ENCODE peak calls at places on chromosomes 16 and 17, in four cellular contexts. Q, P, G and F are unnamed samples.

GRCh38 chr16:17205279-17206139 is 265.3 kb downstream of the XYLT1 start:
- DNase-seq in Q (no peak), P (no peak), G (no peak), F (no peak)

GRCh38 chr16:74667215-74667765 is 613 bp upstream of the RFWD3 start:
- DNase-seq in Q (no peak), P (no peak), G (peak), F (no peak)

GRCh38 chr17:48603959-48604769 is 622 bp downstream of the HOXB6 start:
- DNase-seq in Q (no peak), P (no peak), G (peak), F (no peak)

GRCh38 chr16:66270333-66270927 is 96.1 kb upstream of the CDH5 start:
- DNase-seq in Q (peak), P (no peak), G (peak), F (peak)

GRCh38 chr17:48484850-48485249 is 46.0 kb downstream of the HOXB1 start:
- DNase-seq in Q (peak), P (no peak), G (peak), F (no peak)

GRCh38 chr17:16980813-16981731 is 9.2 kb upstream of the TNFRSF13B start:
- DNase-seq in Q (no peak), P (no peak), G (peak), F (no peak)

GRCh38 chr16:2150418-2151187 is 2.2 kb downstream of the RAB26 start:
- DNase-seq in Q (no peak), P (no peak), G (peak), F (no peak)

GRCh38 chr16:75443301-75443700 is 10.0 kb upstream of the CFDP1 start:
- DNase-seq in Q (no peak), P (no peak), G (no peak), F (no peak)

GRCh38 chr17:4667166-4667565 is 25.7 kb upstream of the ALOX15 start:
- DNase-seq in Q (no peak), P (no peak), G (no peak), F (no peak)

GRCh38 chr17:16050844-16051243 is 51.2 kb downstream of the TTC19 start:
- DNase-seq in Q (no peak), P (no peak), G (no peak), F (no peak)

GRCh38 chr16:81204794-81205680 is 33.5 kb upstream of the BCO1 start:
- DNase-seq in Q (no peak), P (no peak), G (peak), F (peak)

GRCh38 chr17:13490906-13491502 is 110.7 kb downstream of the HS3ST3A1 start:
- DNase-seq in Q (no peak), P (no peak), G (peak), F (peak)

GRCh38 chr16:51085271-51085670 is 65.8 kb downstream of the SALL1 start:
- DNase-seq in Q (no peak), P (no peak), G (peak), F (no peak)

GRCh38 chr17:29251184-29251583 is 4.5 kb downstream of the CRYBA1 start:
- DNase-seq in Q (no peak), P (no peak), G (no peak), F (no peak)

GRCh38 chr17:63774141-63774981 is at the start of gene DDX42:
- DNase-seq in Q (no peak), P (peak), G (peak), F (peak)

GRCh38 chr16:25494292-25494691 is 197.5 kb upstream of the HS3ST4 start:
- DNase-seq in Q (no peak), P (no peak), G (no peak), F (no peak)

GRCh38 chr16:12509121-12509520 is 294.6 kb downstream of the CPPED1 start:
- DNase-seq in Q (no peak), P (no peak), G (no peak), F (no peak)

GRCh38 chr17:17506181-17506741 is 10.1 kb upstream of the RASD1 start:
- DNase-seq in Q (no peak), P (no peak), G (no peak), F (no peak)

GRCh38 chr17:14203392-14203791 is 33.3 kb downstream of the CDRT15 start:
- DNase-seq in Q (no peak), P (no peak), G (no peak), F (no peak)

GRCh38 chr17:82655038-82655479 is 6.8 kb upstream of the WDR45B start:
- DNase-seq in Q (no peak), P (no peak), G (no peak), F (no peak)

GRCh38 chr16:52078716-52079655 is 468.0 kb downstream of the TOX3 start:
- DNase-seq in Q (no peak), P (no peak), G (no peak), F (no peak)

GRCh38 chr17:68733241-68734176 is 132.3 kb upstream of the FAM20A start:
- DNase-seq in Q (no peak), P (no peak), G (peak), F (no peak)

GRCh38 chr17:44200478-44201155 is 933 bp upstream of the ATXN7L3 start:
- DNase-seq in Q (no peak), P (no peak), G (no peak), F (no peak)

GRCh38 chr17:71765437-71765836 is 355.4 kb upstream of the SOX9 start:
- DNase-seq in Q (no peak), P (no peak), G (no peak), F (no peak)

GRCh38 chr17:72955391-72956140 is 136.9 kb downstream of the SLC39A11 start:
- DNase-seq in Q (no peak), P (no peak), G (no peak), F (no peak)

GRCh38 chr16:56263711-56264608 is 72.7 kb downstream of the GNAO1 start:
- DNase-seq in Q (no peak), P (no peak), G (no peak), F (no peak)

GRCh38 chr16:3020604-3021448 is 658 bp downstream of the TNFRSF12A start:
- DNase-seq in Q (no peak), P (peak), G (peak), F (no peak)

GRCh38 chr17:46194393-46195216 is 1.4 kb upstream of the KANSL1 start:
- DNase-seq in Q (peak), P (peak), G (peak), F (peak)